ENCODE peak calls at places on chromosomes 4 and X, in five cellular contexts. H is GM12865, T is GM20000, D is AG10803, B is GM10248. P is an unnamed sample.

GRCh38 chr4:43251760-43252317 is 359.3 kb downstream of the GRXCR1 start:
- DNase-seq in H (peak; percentile 25), T (no peak), D (peak; percentile 5), B (no peak), P (no peak)

GRCh38 chrX:85052636-85053343 is 49.1 kb downstream of the APOOL start:
- DNase-seq in H (no peak), T (no peak), D (peak; percentile 78), B (no peak), P (no peak)

GRCh38 chrX:155235891-155236290 is 19.6 kb downstream of the VBP1 start:
- DNase-seq in H (no peak), T (no peak), D (no peak), B (no peak), P (no peak)

GRCh38 chr4:24312261-24312913 is 272.0 kb downstream of the DHX15 start:
- DNase-seq in H (no peak), T (no peak), D (no peak), B (no peak), P (no peak)

GRCh38 chr4:152028131-152028530 is 267.3 kb upstream of the GATB start:
- DNase-seq in H (no peak), T (no peak), D (no peak), B (no peak), P (no peak)

GRCh38 chr4:18106620-18107019 is 85.1 kb upstream of the LCORL start:
- DNase-seq in H (no peak), T (no peak), D (no peak), B (no peak), P (no peak)

GRCh38 chrX:3526084-3526483 is 179.6 kb upstream of the MXRA5 start:
- DNase-seq in H (no peak), T (no peak), D (peak; percentile 83), B (no peak), P (no peak)

GRCh38 chrX:17412692-17413091 is 37.7 kb downstream of the NHS start:
- DNase-seq in H (no peak), T (no peak), D (peak; percentile 81), B (no peak), P (no peak)

DNA sequence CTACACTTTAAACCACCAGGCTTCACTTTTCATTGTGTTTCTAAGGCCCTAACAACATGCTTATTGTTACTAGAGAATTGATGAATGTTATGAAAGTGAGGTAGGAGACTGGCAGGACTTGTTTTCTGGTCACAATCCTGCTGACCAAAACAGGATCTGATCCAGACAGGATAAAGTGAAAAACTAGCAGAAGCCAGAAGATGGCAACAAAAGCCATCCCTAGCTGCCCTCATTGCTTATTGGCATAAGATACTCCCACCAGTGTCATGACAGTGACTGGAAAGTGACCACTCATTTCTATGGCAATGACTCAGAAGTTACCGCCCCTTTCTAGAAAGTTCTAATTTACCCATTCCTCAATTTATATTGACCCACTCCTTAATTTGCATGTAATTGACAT is 29.9 kb upstream of the FGG start:
- DNase-seq in H (no peak), T (no peak), D (no peak), B (no peak), P (no peak)
- TF ChIP-seq CTCF in H (no peak), T (no peak), D (no peak), B (no peak), P (no peak)

GRCh38 chr4:25953740-25954139 is 39.7 kb downstream of the SMIM20 start:
- DNase-seq in H (no peak), T (no peak), D (no peak), B (no peak), P (no peak)
- TF ChIP-seq CTCF in H (no peak), T (no peak), D (no peak), B (no peak), P (no peak)

GRCh38 chr4:86917212-86918039 is 17.4 kb upstream of the AFF1 start:
- DNase-seq in H (no peak), T (no peak), D (no peak), B (no peak), P (no peak)
- TF ChIP-seq CTCF in H (no peak), T (no peak), D (no peak), B (no peak), P (no peak)

GRCh38 chr4:121112530-121112929 is 40.2 kb upstream of the NDNF start:
- DNase-seq in H (no peak), T (no peak), D (no peak), B (no peak), P (no peak)
- TF ChIP-seq CTCF in H (peak; percentile 13), T (no peak), D (peak; percentile 58), B (peak; percentile 31), P (no peak)

GRCh38 chr4:159946983-159947645 is 844.2 kb downstream of the RAPGEF2 start:
- DNase-seq in H (peak; percentile 68), T (peak; percentile 19), D (peak; percentile 59), B (peak; percentile 13), P (peak; percentile 24)
- TF ChIP-seq CTCF in H (peak; percentile 68), T (peak; percentile 48), D (peak; percentile 76), B (peak; percentile 75), P (peak; percentile 56)

GRCh38 chrX:41759817-41760216 is 35.8 kb downstream of the GPR82 start:
- DNase-seq in H (peak; percentile 55), T (peak; percentile 14), D (peak; percentile 30), B (peak; percentile 25), P (peak; percentile 39)
- TF ChIP-seq CTCF in H (peak; percentile 44), T (no peak), D (peak; percentile 52), B (peak; percentile 48), P (peak; percentile 35)

GRCh38 chr4:127810551-127810950 is 28.4 kb downstream of the HSPA4L start:
- DNase-seq in H (no peak), T (no peak), D (no peak), B (no peak), P (no peak)

DNA sequence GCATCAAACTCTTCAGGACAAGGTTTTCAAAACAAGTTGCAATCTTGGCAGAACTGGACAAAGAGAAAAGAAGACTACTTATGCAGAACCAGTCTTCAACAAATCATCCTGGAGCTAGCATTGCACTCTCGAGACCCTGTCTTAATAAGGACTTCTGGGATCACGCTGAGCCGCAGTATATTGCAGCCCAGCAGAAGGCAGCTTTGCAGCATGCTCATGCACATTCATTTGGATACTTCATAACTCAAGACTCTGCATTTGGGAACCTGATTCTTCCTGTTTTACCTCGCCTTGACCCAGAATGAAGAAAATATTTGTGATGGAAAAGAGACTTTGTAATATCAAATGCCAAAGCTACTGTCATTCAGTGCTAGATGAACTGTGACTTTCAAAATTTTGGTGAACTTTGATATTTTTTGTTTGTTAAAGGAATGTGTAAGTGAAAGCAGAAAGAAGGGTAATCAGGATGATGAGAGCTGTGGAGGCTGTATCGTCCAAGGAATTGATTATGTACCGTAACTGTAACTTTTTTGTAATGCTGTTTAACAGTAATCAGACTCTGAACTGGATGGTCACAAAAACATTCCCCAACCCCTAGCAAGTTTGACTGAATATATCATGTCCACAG is 27.2 kb downstream of the HSPA4L start:
- DNase-seq in H (peak; percentile 3), T (no peak), D (peak; percentile 13), B (no peak), P (no peak)
- TF ChIP-seq CTCF in H (no peak), T (no peak), D (peak; percentile 38), B (peak; percentile 9), P (no peak)

DNA sequence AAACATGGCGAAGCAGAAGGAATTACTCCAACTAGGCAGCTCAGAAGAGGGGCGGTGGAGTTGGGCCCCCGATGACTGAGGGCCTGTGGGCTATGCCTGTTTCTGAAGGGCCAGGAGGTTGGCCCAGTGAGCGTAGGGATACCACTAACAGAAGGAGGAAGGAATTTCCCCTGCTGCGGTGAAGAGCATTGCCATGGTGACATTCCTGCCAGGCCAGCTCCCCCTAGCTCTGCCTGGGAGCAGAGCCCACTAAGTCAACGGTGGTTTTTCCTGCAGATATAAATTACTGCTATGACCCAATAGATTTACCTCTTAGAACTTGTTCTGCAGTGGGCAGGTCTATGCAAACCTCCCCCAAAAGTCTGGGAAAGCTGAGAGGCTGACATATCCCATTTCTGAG is 28.9 kb upstream of the HMX1 start:
- DNase-seq in H (no peak), T (no peak), D (no peak), B (no peak), P (no peak)
- TF ChIP-seq CTCF in H (no peak), T (no peak), D (no peak), B (no peak), P (no peak)

P was measured in GM13976.